ENCODE peak calls at places on chromosomes 1 and 21, in five cellular contexts. V is mammary epithelial cell, M is MM.1S, E is K562, T is GM23248. A is an unnamed sample.

GRCh38 chr1:59978026-59978425 is 51.5 kb upstream of the CYP2J2 start:
- DNase-seq in T (peak; percentile 38), E (no peak), V (no peak), M (no peak), A (no peak)

GRCh38 chr1:200296091-200296661 is 113.7 kb downstream of the ZNF281 start:
- DNase-seq in E (no peak), T (no peak), V (no peak), M (no peak), A (no peak)

GRCh38 chr1:2604854-2605753 is 18.5 kb downstream of the PRXL2B start:
- DNase-seq in V (no peak), E (no peak), T (no peak), M (no peak), A (no peak)

GRCh38 chr1:91502882-91503184 is 2.2 kb downstream of the CDC7 start:
- DNase-seq in E (no peak), M (no peak), V (no peak), T (peak; percentile 29), A (peak; percentile 23)

GRCh38 chr1:239914827-239915231 is 176.9 kb upstream of the FMN2 start:
- DNase-seq in T (peak; percentile 94), V (peak; percentile 6), E (no peak), M (peak; percentile 90), A (no peak)

GRCh38 chr21:41662161-41662560 is 104.7 kb downstream of the RIPK4 start:
- DNase-seq in E (no peak), V (no peak), M (no peak), T (no peak), A (no peak)

GRCh38 chr1:10625554-10625953 is 150.8 kb downstream of the PEX14 start:
- DNase-seq in M (no peak), E (no peak), V (no peak), T (no peak), A (no peak)

GRCh38 chr1:91075233-91076135 is 53.6 kb upstream of the ZNF644 start:
- DNase-seq in V (no peak), T (no peak), M (no peak), E (no peak), A (no peak)

GRCh38 chr1:167401260-167401873 is 117.0 kb downstream of the CD247 start:
- DNase-seq in V (peak; percentile 57), T (peak; percentile 59), E (peak; percentile 54), M (peak; percentile 87), A (peak; percentile 64)

GRCh38 chr1:227131193-227131592 is 187.1 kb downstream of the CDC42BPA start:
- DNase-seq in E (no peak), T (peak; percentile 77), M (peak; percentile 50), V (peak; percentile 6), A (peak; percentile 17)

GRCh38 chr1:29256979-29257804 is 20.9 kb downstream of the PTPRU start:
- DNase-seq in E (peak; percentile 45), V (peak; percentile 14), T (peak; percentile 53), M (no peak), A (peak; percentile 27)

GRCh38 chr1:31931241-31932225 is 6.6 kb downstream of the PTP4A2 start:
- DNase-seq in V (peak; percentile 59), T (peak; percentile 88), M (no peak), E (no peak), A (no peak)
- H3K79me2 ChIP-seq in V (peaks cover 99% of the 10 kb centered on the region), T (peaks cover 100% of the 10 kb centered on the region), M (peaks cover 98% of the 10 kb centered on the region), E (peaks cover 100% of the 10 kb centered on the region), A (peaks cover 100% of the 10 kb centered on the region)

GRCh38 chr1:212542761-212543187 is 65.8 kb upstream of the ATF3 start:
- DNase-seq in M (no peak), T (no peak), E (no peak), V (no peak), A (no peak)
- H2AFZ ChIP-seq in M (no peak overlapping the region), T (no peak overlapping the region), E (peak overlapping the region; percentile 17), V (no peak overlapping the region), A (peak overlapping the region; percentile 20)

GRCh38 chr1:19411612-19412011 is 73.7 kb downstream of the CAPZB start:
- DNase-seq in M (no peak), V (no peak), T (no peak), E (no peak), A (no peak)

GRCh38 chr1:19416145-19416544 is 69.2 kb downstream of the CAPZB start:
- DNase-seq in M (no peak), V (no peak), T (peak; percentile 41), E (no peak), A (no peak)

GRCh38 chr1:19414490-19414889 is 70.8 kb downstream of the CAPZB start:
- DNase-seq in T (no peak), M (no peak), E (no peak), V (no peak), A (no peak)

GRCh38 chr1:19412654-19413053 is 72.7 kb downstream of the CAPZB start:
- DNase-seq in V (no peak), M (no peak), T (no peak), E (no peak), A (no peak)

DNA sequence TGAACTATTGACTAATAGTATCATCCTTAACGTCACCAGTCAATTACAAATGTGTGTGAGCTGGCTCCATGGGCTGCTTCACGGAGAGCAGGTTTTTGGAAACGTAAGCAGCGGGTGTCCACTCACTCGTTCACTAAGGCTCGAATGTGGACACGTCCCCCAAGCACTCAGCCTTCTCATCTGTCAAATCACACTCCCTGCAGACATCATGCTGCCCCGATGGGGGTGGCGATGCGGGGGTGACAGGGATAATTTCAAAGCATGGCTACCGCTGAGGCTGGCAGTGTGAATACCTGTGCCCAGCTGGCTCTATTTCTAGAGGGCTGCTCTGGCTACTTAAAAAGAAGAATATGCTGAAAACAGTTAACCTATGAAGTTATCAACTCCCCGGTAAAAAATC is 71.3 kb downstream of the CAPZB start:
- DNase-seq in T (no peak), V (no peak), M (no peak), E (no peak), A (no peak)
- H3K79me2 ChIP-seq in T (peaks cover 100% of the 10 kb centered on the region), V (peaks cover 96% of the 10 kb centered on the region), M (peaks cover 87% of the 10 kb centered on the region), E (peaks cover 19% of the 10 kb centered on the region), A (peaks cover 86% of the 10 kb centered on the region)

GRCh38 chr1:110916669-110917306 is 43.8 kb downstream of the CD53 start:
- DNase-seq in M (peak; percentile 65), V (peak; percentile 81), E (peak; percentile 76), T (peak; percentile 57), A (no peak)
- H2AFZ ChIP-seq in M (peak overlapping the region; percentile 58), V (peak overlapping the region; percentile 94), E (peak overlapping the region; percentile 85), T (peak overlapping the region; percentile 54), A (peak overlapping the region; percentile 38)

GRCh38 chr1:193850745-193851144 is 664.3 kb upstream of the B3GALT2 start:
- DNase-seq in M (no peak), T (no peak), E (no peak), V (no peak), A (no peak)
- H3K79me2 ChIP-seq in M (no peaks in the 10 kb centered on the region), T (no peaks in the 10 kb centered on the region), E (no peaks in the 10 kb centered on the region), V (no peaks in the 10 kb centered on the region), A (no peaks in the 10 kb centered on the region)

DNA sequence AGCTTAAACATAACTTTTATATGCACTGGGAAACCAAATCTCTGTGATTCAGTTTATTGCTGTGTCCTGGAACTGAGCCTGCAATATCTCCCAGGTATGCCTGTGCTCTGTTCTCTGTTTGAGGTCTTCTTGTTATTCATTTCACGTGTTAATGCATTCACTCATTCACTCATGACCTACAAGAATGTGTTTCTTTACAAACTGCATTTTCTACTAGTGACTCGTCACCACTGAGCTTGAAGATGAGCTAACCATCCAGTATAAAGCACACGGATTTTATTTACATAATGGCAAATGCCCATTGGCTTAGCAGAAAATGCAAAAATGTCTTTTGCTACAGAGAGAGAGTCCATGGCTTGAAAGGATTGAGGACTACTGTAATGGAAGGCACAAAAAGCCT is 75.0 kb upstream of the DUSP10 start:
- DNase-seq in T (peak; percentile 92), E (no peak), V (peak; percentile 95), M (no peak), A (no peak)
- H2AFZ ChIP-seq in T (no peak overlapping the region), E (no peak overlapping the region), V (no peak overlapping the region), M (no peak overlapping the region), A (no peak overlapping the region)

DNA sequence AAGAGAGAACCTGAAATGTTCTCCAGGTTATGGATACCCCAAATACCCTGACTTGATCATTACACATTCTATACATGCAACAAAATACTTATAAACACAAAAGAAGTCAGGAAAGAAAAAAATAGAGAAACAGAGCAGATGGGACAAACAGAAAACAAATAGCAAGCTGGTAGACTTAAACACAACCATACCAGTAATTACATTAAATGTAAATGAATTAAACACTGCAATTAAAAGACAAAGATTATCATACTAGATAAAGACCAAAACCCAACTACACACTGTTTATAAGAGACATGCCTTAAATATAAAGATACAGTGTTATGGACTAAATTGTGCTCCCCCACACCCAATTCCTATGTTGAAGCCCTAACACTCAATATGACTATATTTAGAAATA is 117.2 kb downstream of the ACBD6 start:
- DNase-seq in M (no peak), V (no peak), E (no peak), T (no peak), A (no peak)
- H3K79me2 ChIP-seq in M (peaks cover 34% of the 10 kb centered on the region), V (peaks cover 66% of the 10 kb centered on the region), E (peaks cover 24% of the 10 kb centered on the region), T (peaks cover 41% of the 10 kb centered on the region), A (peaks cover 37% of the 10 kb centered on the region)

A was measured in neural progenitor cell.